ENCODE peak calls at places on chromosomes 2 and 18, in eight cellular contexts. One of them, this sample, is unnamed.

GRCh38 chr18:70195852-70196434 is 9.5 kb downstream of the RTTN start:
- DNase-seq in stimulated activated CD4-positive, alpha-beta T cell treated with anti-CD3 and anti-CD28 coated beads, Interleukin-1b, Interleukin-23, amount 100 ng/mL, for 1 hour: no peak
- DNase-seq in cardiac septum: no peak
- DNase-seq in CD4-positive, CD25-positive, alpha-beta regulatory T cell: peak
- DNase-seq in cardiac fibroblast: peak
- DNase-seq in heart right ventricle: no peak
- DNase-seq in T-helper 9 cell: no peak
- DNase-seq in activated gamma-delta T cell treated with Interleukin-2 at 50 U/mL for 16 hours: no peak
- DNase-seq in this sample: no peak

GRCh38 chr2:3249477-3249962 is 128.1 kb downstream of the EIPR1 start:
- DNase-seq in stimulated activated CD4-positive, alpha-beta T cell treated with anti-CD3 and anti-CD28 coated beads, Interleukin-1b, Interleukin-23, amount 100 ng/mL, for 1 hour: no peak
- DNase-seq in cardiac septum: no peak
- DNase-seq in CD4-positive, CD25-positive, alpha-beta regulatory T cell: no peak
- DNase-seq in cardiac fibroblast: no peak
- DNase-seq in heart right ventricle: no peak
- DNase-seq in T-helper 9 cell: no peak
- DNase-seq in activated gamma-delta T cell treated with Interleukin-2 at 50 U/mL for 16 hours: no peak
- DNase-seq in this sample: no peak

GRCh38 chr2:120509213-120509815 is 163.4 kb downstream of the INHBB start:
- DNase-seq in stimulated activated CD4-positive, alpha-beta T cell treated with anti-CD3 and anti-CD28 coated beads, Interleukin-1b, Interleukin-23, amount 100 ng/mL, for 1 hour: no peak
- DNase-seq in cardiac septum: peak
- DNase-seq in CD4-positive, CD25-positive, alpha-beta regulatory T cell: no peak
- DNase-seq in cardiac fibroblast: no peak
- DNase-seq in heart right ventricle: no peak
- DNase-seq in T-helper 9 cell: no peak
- DNase-seq in activated gamma-delta T cell treated with Interleukin-2 at 50 U/mL for 16 hours: no peak
- DNase-seq in this sample: no peak

GRCh38 chr2:46328316-46328715 is 31.1 kb downstream of the EPAS1 start:
- DNase-seq in stimulated activated CD4-positive, alpha-beta T cell treated with anti-CD3 and anti-CD28 coated beads, Interleukin-1b, Interleukin-23, amount 100 ng/mL, for 1 hour: no peak
- DNase-seq in cardiac septum: no peak
- DNase-seq in CD4-positive, CD25-positive, alpha-beta regulatory T cell: no peak
- DNase-seq in cardiac fibroblast: no peak
- DNase-seq in heart right ventricle: no peak
- DNase-seq in T-helper 9 cell: no peak
- DNase-seq in activated gamma-delta T cell treated with Interleukin-2 at 50 U/mL for 16 hours: no peak
- DNase-seq in this sample: no peak

GRCh38 chr18:68839701-68840100 is 41.8 kb downstream of the CCDC102B start:
- DNase-seq in stimulated activated CD4-positive, alpha-beta T cell treated with anti-CD3 and anti-CD28 coated beads, Interleukin-1b, Interleukin-23, amount 100 ng/mL, for 1 hour: no peak
- DNase-seq in cardiac septum: no peak
- DNase-seq in CD4-positive, CD25-positive, alpha-beta regulatory T cell: no peak
- DNase-seq in cardiac fibroblast: no peak
- DNase-seq in heart right ventricle: no peak
- DNase-seq in T-helper 9 cell: no peak
- DNase-seq in activated gamma-delta T cell treated with Interleukin-2 at 50 U/mL for 16 hours: no peak
- DNase-seq in this sample: no peak

GRCh38 chr2:11663427-11663826 is 6.6 kb downstream of the NTSR2 start:
- DNase-seq in stimulated activated CD4-positive, alpha-beta T cell treated with anti-CD3 and anti-CD28 coated beads, Interleukin-1b, Interleukin-23, amount 100 ng/mL, for 1 hour: no peak
- DNase-seq in cardiac septum: no peak
- DNase-seq in CD4-positive, CD25-positive, alpha-beta regulatory T cell: no peak
- DNase-seq in cardiac fibroblast: no peak
- DNase-seq in heart right ventricle: no peak
- DNase-seq in T-helper 9 cell: no peak
- DNase-seq in activated gamma-delta T cell treated with Interleukin-2 at 50 U/mL for 16 hours: no peak
- DNase-seq in this sample: no peak

GRCh38 chr2:165778653-165779451 is 15.2 kb downstream of the GALNT3 start:
- DNase-seq in stimulated activated CD4-positive, alpha-beta T cell treated with anti-CD3 and anti-CD28 coated beads, Interleukin-1b, Interleukin-23, amount 100 ng/mL, for 1 hour: no peak
- DNase-seq in cardiac septum: no peak
- DNase-seq in CD4-positive, CD25-positive, alpha-beta regulatory T cell: no peak
- DNase-seq in cardiac fibroblast: peak
- DNase-seq in heart right ventricle: no peak
- DNase-seq in T-helper 9 cell: no peak
- DNase-seq in activated gamma-delta T cell treated with Interleukin-2 at 50 U/mL for 16 hours: no peak
- DNase-seq in this sample: no peak

GRCh38 chr2:77579076-77579769 is 57.0 kb upstream of the LRRTM4 start:
- DNase-seq in stimulated activated CD4-positive, alpha-beta T cell treated with anti-CD3 and anti-CD28 coated beads, Interleukin-1b, Interleukin-23, amount 100 ng/mL, for 1 hour: no peak
- DNase-seq in cardiac septum: no peak
- DNase-seq in CD4-positive, CD25-positive, alpha-beta regulatory T cell: no peak
- DNase-seq in cardiac fibroblast: no peak
- DNase-seq in heart right ventricle: no peak
- DNase-seq in T-helper 9 cell: no peak
- DNase-seq in activated gamma-delta T cell treated with Interleukin-2 at 50 U/mL for 16 hours: no peak
- DNase-seq in this sample: no peak

GRCh38 chr2:138244400-138245001 is 257.1 kb upstream of the SPOPL start:
- DNase-seq in stimulated activated CD4-positive, alpha-beta T cell treated with anti-CD3 and anti-CD28 coated beads, Interleukin-1b, Interleukin-23, amount 100 ng/mL, for 1 hour: no peak
- DNase-seq in cardiac septum: no peak
- DNase-seq in CD4-positive, CD25-positive, alpha-beta regulatory T cell: no peak
- DNase-seq in cardiac fibroblast: peak
- DNase-seq in heart right ventricle: no peak
- DNase-seq in T-helper 9 cell: no peak
- DNase-seq in activated gamma-delta T cell treated with Interleukin-2 at 50 U/mL for 16 hours: no peak
- DNase-seq in this sample: no peak